ENCODE peak calls at places on chromosomes 16 and 17, in four cellular contexts. L is MV-4-11, V is H9, P is NCI-H1092 treated with DMSO at 0.1 percent for 48 hours. D is an unnamed sample.

GRCh38 chr17:57388326-57388725 is 132.0 kb downstream of the MSI2 start:
- DNase-seq in V (no peak), P (no peak), L (no peak), D (no peak)

GRCh38 chr17:40371261-40371929 is 6.9 kb upstream of the GJD3 start:
- DNase-seq in V (peak), L (peak), P (no peak), D (no peak)

GRCh38 chr16:68834550-68834949 is 8.8 kb upstream of the TANGO6 start:
- DNase-seq in V (no peak), L (no peak), P (no peak), D (no peak)

GRCh38 chr17:80132906-80133625 is 13.9 kb downstream of the EIF4A3 start:
- DNase-seq in L (no peak), P (no peak), V (no peak), D (no peak)

GRCh38 chr17:410674-411401 is 58.2 kb upstream of the RPH3AL start:
- DNase-seq in L (peak), V (peak), P (no peak), D (peak)

GRCh38 chr17:83173180-83173996 is 94.0 kb downstream of the METRNL start:
- DNase-seq in P (no peak), V (peak), L (no peak), D (no peak)

GRCh38 chr16:86029131-86029741 is 130.3 kb downstream of the IRF8 start:
- DNase-seq in V (no peak), L (peak), P (no peak), D (no peak)

GRCh38 chr17:42797067-42798007 is 1.2 kb downstream of the COA3 start:
- DNase-seq in L (no peak), P (no peak), V (no peak), D (no peak)

GRCh38 chr17:76900723-76901122 is 32.5 kb downstream of the MGAT5B start:
- DNase-seq in P (no peak), V (no peak), L (no peak), D (no peak)

GRCh38 chr17:55577011-55577586 is 65.8 kb upstream of the SMIM36 start:
- DNase-seq in P (no peak), V (no peak), L (peak), D (no peak)

GRCh38 chr17:16962804-16963203 is 9.1 kb downstream of the TNFRSF13B start:
- DNase-seq in L (peak), P (no peak), V (peak), D (no peak)

GRCh38 chr16:3738541-3738940 is 21.2 kb upstream of the TRAP1 start:
- DNase-seq in V (no peak), L (no peak), P (no peak), D (no peak)

GRCh38 chr16:1538804-1539520 is 5.5 kb downstream of the TMEM204 start:
- DNase-seq in P (no peak), V (peak), L (no peak), D (no peak)

GRCh38 chr16:50999181-50999580 is 151.9 kb downstream of the SALL1 start:
- DNase-seq in V (no peak), L (no peak), P (no peak), D (no peak)

GRCh38 chr17:19384723-19385391 is 2.1 kb downstream of the MFAP4 start:
- DNase-seq in V (no peak), L (peak), P (no peak), D (no peak)

GRCh38 chr17:35051183-35051578 is 12.3 kb downstream of the RFFL start:
- DNase-seq in V (no peak), P (no peak), L (peak), D (no peak)

D was measured in NCI-H146.